ENCODE peak calls at places on chromosomes 7 and 10, in eight cellular contexts. G is adrenal gland, Z is osteoblast, L is WERI-Rb-1, S is prostate gland, P is dorsolateral prefrontal cortex, F is body of pancreas, B is tibial nerve. D is an unnamed sample.
A peak's percentile ranks its signal among the peaks of the same experiment; 100 is the strongest.

GRCh38 chr10:8993859-8994258 is 939.4 kb downstream of the GATA3 start:
- DNase-seq in G (no peak), Z (no peak), L (no peak), S (no peak), P (no peak), F (no peak), B (no peak), D (no peak)

GRCh38 chr7:90251304-90251635 is 6.3 kb downstream of the CFAP69 start:
- DNase-seq in G (no peak), Z (peak; percentile 53), L (no peak), S (no peak), P (no peak), F (no peak), B (no peak), D (no peak)

GRCh38 chr10:13627459-13628310 is 40.9 kb downstream of the PRPF18 start:
- DNase-seq in G (no peak), Z (no peak), L (no peak), S (no peak), P (no peak), F (no peak), B (no peak), D (peak; percentile 29)

GRCh38 chr7:140160308-140160707 is 16.5 kb downstream of the KDM7A start:
- DNase-seq in G (no peak), Z (no peak), L (no peak), S (no peak), P (no peak), F (no peak), B (no peak), D (no peak)

GRCh38 chr10:6494934-6495592 is 85.0 kb downstream of the PRKCQ start:
- DNase-seq in G (no peak), Z (no peak), L (no peak), S (no peak), P (no peak), F (no peak), B (no peak), D (no peak)

GRCh38 chr10:100370561-100370975 is 23.5 kb downstream of the SCD start:
- DNase-seq in G (peak; percentile 51), Z (no peak), L (no peak), S (peak; percentile 61), P (no peak), F (peak; percentile 22), B (peak; percentile 49), D (peak; percentile 75)

GRCh38 chr7:128055668-128056067 is 24.4 kb upstream of the LRRC4 start:
- DNase-seq in G (no peak), Z (no peak), L (no peak), S (no peak), P (no peak), F (no peak), B (no peak), D (no peak)

GRCh38 chr7:39683216-39683845 is 60.0 kb downstream of the RALA start:
- DNase-seq in G (no peak), Z (peak; percentile 54), L (no peak), S (no peak), P (no peak), F (no peak), B (no peak), D (peak; percentile 29)

GRCh38 chr10:117503170-117503885 is 39.2 kb upstream of the EMX2 start:
- DNase-seq in G (no peak), Z (no peak), L (no peak), S (no peak), P (no peak), F (no peak), B (no peak), D (peak; percentile 21)

GRCh38 chr7:106022193-106022821 is 59.2 kb downstream of the CDHR3 start:
- DNase-seq in G (no peak), Z (no peak), L (no peak), S (no peak), P (no peak), F (no peak), B (no peak), D (no peak)

GRCh38 chr7:105164751-105165150 is 150.7 kb downstream of the KMT2E start:
- DNase-seq in G (no peak), Z (no peak), L (no peak), S (no peak), P (no peak), F (no peak), B (no peak), D (no peak)

GRCh38 chr10:66925896-66926719 is at the start of gene LRRTM3:
- DNase-seq in G (peak; percentile 46), Z (peak; percentile 81), L (peak; percentile 69), S (peak; percentile 20), P (peak; percentile 74), F (peak; percentile 49), B (peak; percentile 56), D (peak; percentile 69)

GRCh38 chr7:33736521-33737221 is 168.7 kb upstream of the BMPER start:
- DNase-seq in G (no peak), Z (no peak), L (no peak), S (no peak), P (no peak), F (no peak), B (no peak), D (no peak)

DNA sequence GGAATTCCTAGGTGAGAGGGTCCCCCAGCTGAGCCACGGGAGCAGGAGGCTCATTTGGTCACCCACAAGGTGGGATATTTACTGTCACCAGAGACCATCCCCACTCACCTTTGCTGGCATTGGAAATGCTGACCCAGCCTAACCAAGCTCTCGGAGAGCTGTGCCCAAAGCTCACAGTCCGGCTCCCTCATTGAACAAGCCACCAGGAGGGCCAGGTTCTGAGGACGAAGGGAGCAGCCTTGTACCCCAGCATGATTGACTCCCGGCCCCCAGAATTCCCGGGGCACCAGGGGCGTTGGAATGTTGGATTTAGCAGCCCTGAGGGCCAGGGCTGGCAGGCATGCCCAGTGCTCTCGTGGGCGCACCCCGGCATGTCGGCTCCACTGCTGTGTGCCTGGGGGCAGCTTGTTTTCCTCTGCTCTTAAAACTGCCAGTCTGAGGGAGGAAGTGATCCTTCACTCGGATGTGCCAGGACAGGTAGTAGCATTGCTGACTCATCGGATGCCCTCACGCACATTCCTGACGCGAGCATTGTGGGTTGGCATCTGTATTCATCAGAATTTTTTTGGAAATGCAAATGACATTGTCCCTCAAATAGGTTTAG is 23.3 kb downstream of the CLIP2 start:
- DNase-seq in G (no peak), Z (peak; percentile 77), L (no peak), S (peak; percentile 74), P (no peak), F (no peak), B (no peak), D (peak; percentile 99)
- H3K4me3 ChIP-seq in G (no peak overlapping the region), Z (no peak overlapping the region), L (no peak overlapping the region), S (no peak overlapping the region), P (no peak overlapping the region), F (no peak overlapping the region), B (no peak overlapping the region), D (peak overlapping the region; percentile 5)

GRCh38 chr10:24952146-24952700 is at the start of gene PRTFDC1:
- DNase-seq in G (peak; percentile 71), Z (peak; percentile 87), L (peak; percentile 59), S (peak; percentile 10), P (peak; percentile 76), F (peak; percentile 40), B (peak; percentile 31), D (no peak)
- H3K4me3 ChIP-seq in G (peak within 1 kb of the TSS; percentile 52), Z (peak within 1 kb of the TSS; percentile 78), L (peak within 1 kb of the TSS; percentile 50), S (peak within 1 kb of the TSS; percentile 48), P (peak within 1 kb of the TSS; percentile 61), F (peak within 1 kb of the TSS; percentile 19), B (peak within 1 kb of the TSS; percentile 41), D (peak within 1 kb of the TSS; percentile 45)

GRCh38 chr10:114897593-114897992 is 40.4 kb upstream of the TRUB1 start:
- DNase-seq in G (no peak), Z (no peak), L (no peak), S (no peak), P (no peak), F (no peak), B (no peak), D (no peak)
- H3K4me3 ChIP-seq in G (no peak overlapping the region), Z (no peak overlapping the region), L (no peak overlapping the region), S (no peak overlapping the region), P (no peak overlapping the region), F (no peak overlapping the region), B (no peak overlapping the region), D (no peak overlapping the region)

DNA sequence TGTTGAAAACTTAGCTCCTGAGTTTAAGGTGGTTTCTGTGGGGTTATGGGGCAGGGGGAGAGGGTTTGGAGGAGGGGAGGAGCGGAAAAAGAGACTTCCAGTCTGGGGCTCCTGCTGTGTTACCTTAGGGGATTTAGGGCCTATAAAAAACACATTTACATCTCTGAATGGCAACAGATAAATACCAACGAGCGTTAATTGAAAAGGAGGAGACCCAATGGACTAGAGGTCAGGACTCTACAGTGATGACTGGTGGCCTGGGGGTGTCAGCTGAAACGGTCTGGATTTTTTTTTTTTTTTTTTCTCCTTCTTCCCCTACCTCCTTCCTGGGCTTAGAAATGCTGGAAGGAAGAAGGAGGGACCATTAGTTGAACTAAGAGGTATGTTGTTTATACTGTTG is 47.4 kb downstream of the AUTS2 start:
- DNase-seq in G (no peak), Z (no peak), L (no peak), S (no peak), P (no peak), F (no peak), B (no peak), D (no peak)
- H3K4me3 ChIP-seq in G (no peak overlapping the region), Z (no peak overlapping the region), L (no peak overlapping the region), S (no peak overlapping the region), P (no peak overlapping the region), F (no peak overlapping the region), B (no peak overlapping the region), D (no peak overlapping the region)

GRCh38 chr10:99329891-99330674 is 927 bp downstream of the CNNM1 start:
- DNase-seq in G (peak; percentile 14), Z (peak; percentile 68), L (peak; percentile 40), S (no peak), P (peak; percentile 56), F (peak; percentile 56), B (no peak), D (peak; percentile 19)
- H3K4me3 ChIP-seq in G (peak overlapping the region; percentile 40), Z (peak overlapping the region; percentile 49), L (peak overlapping the region; percentile 61), S (peak overlapping the region; percentile 45), P (peak overlapping the region; percentile 69), F (peak overlapping the region; percentile 40), B (peak overlapping the region; percentile 11), D (no peak overlapping the region)

DNA sequence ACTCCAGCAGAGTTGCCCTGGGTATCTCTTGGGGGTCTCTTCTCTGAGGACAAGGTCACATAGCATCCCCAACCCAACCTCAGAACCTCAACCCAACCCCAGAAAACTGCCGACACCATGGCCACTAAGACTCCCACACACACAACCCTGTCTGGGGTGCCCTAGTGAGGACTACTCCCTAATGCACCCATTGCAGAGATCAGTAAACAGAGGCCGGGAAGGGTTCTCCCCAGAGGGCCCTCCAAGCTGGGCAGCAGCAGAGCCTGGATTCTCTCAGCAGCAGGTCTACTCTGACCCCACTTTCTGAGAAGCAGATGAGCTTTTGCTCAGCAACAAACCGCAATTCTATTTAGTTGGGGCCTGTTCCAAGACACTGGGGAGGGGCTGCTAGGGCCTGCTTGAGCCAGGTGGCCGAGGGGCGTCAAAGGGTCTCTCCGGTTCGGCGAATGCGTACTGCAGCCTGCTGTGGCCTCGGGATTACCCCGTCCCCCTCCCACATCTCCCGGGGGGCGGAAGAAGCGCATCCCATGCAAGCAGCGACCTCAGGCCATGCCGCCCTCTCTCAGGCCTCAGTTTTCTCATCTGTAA is 828 bp downstream of the OGDHL start:
- DNase-seq in G (no peak), Z (no peak), L (no peak), S (no peak), P (no peak), F (no peak), B (no peak), D (no peak)
- H3K4me3 ChIP-seq in G (no peak overlapping the region), Z (peak overlapping the region; percentile 67), L (peak overlapping the region; percentile 69), S (peak overlapping the region; percentile 51), P (peak overlapping the region; percentile 69), F (peak overlapping the region; percentile 43), B (no peak overlapping the region), D (no peak overlapping the region)